ENCODE peak calls at places on chromosomes 1 and 21, in nine cellular contexts. One of them, this sample, is unnamed.

GRCh38 chr1:21434394-21434793 is 5.5 kb upstream of the NBPF3 start:
- DNase-seq in HS-5: no peak
- DNase-seq in ELR: no peak
- DNase-seq in GOT3: no peak
- DNase-seq in esophagus muscularis mucosa: no peak
- DNase-seq in T-helper 9 cell: no peak
- DNase-seq in hepatic stellate cell: no peak
- DNase-seq in T-helper 1 cell: no peak
- DNase-seq in naive thymus-derived CD4-positive, alpha-beta T cell: no peak
- DNase-seq in this sample: no peak

GRCh38 chr1:44723496-44724407 is 7.2 kb downstream of the RNU5D-1 start:
- DNase-seq in GOT3: no peak
- DNase-seq in ELR: no peak
- DNase-seq in HS-5: no peak
- DNase-seq in esophagus muscularis mucosa: no peak
- DNase-seq in T-helper 1 cell: no peak
- DNase-seq in naive thymus-derived CD4-positive, alpha-beta T cell: no peak
- DNase-seq in hepatic stellate cell: no peak
- DNase-seq in T-helper 9 cell: no peak
- DNase-seq in this sample: no peak

GRCh38 chr1:63327417-63328139 is 5.2 kb downstream of the FOXD3 start:
- DNase-seq in ELR: peak; percentile 74
- DNase-seq in hepatic stellate cell: peak; percentile 75
- DNase-seq in GOT3: no peak
- DNase-seq in T-helper 9 cell: peak; percentile 17
- DNase-seq in naive thymus-derived CD4-positive, alpha-beta T cell: peak; percentile 17
- DNase-seq in esophagus muscularis mucosa: no peak
- DNase-seq in T-helper 1 cell: no peak
- DNase-seq in HS-5: no peak
- DNase-seq in this sample: no peak

GRCh38 chr1:202255343-202255742 is 61.7 kb downstream of the LGR6 start:
- DNase-seq in naive thymus-derived CD4-positive, alpha-beta T cell: no peak
- DNase-seq in ELR: peak; percentile 23
- DNase-seq in T-helper 9 cell: no peak
- DNase-seq in hepatic stellate cell: no peak
- DNase-seq in T-helper 1 cell: no peak
- DNase-seq in esophagus muscularis mucosa: no peak
- DNase-seq in HS-5: no peak
- DNase-seq in GOT3: no peak
- DNase-seq in this sample: no peak

GRCh38 chr1:225987491-225988316 is 11.4 kb downstream of the SDE2 start:
- DNase-seq in HS-5: no peak
- DNase-seq in T-helper 9 cell: no peak
- DNase-seq in GOT3: no peak
- DNase-seq in T-helper 1 cell: no peak
- DNase-seq in hepatic stellate cell: no peak
- DNase-seq in naive thymus-derived CD4-positive, alpha-beta T cell: peak; percentile 41
- DNase-seq in ELR: peak; percentile 66
- DNase-seq in esophagus muscularis mucosa: no peak
- DNase-seq in this sample: no peak

GRCh38 chr1:7247683-7248401 is 462.6 kb downstream of the CAMTA1 start:
- DNase-seq in T-helper 1 cell: no peak
- DNase-seq in hepatic stellate cell: no peak
- DNase-seq in ELR: no peak
- DNase-seq in T-helper 9 cell: no peak
- DNase-seq in naive thymus-derived CD4-positive, alpha-beta T cell: no peak
- DNase-seq in HS-5: no peak
- DNase-seq in esophagus muscularis mucosa: no peak
- DNase-seq in GOT3: no peak
- DNase-seq in this sample: no peak

GRCh38 chr1:119714583-119714982 is 2.8 kb downstream of the PHGDH start:
- DNase-seq in ELR: no peak
- DNase-seq in esophagus muscularis mucosa: peak; percentile 78
- DNase-seq in T-helper 1 cell: no peak
- DNase-seq in naive thymus-derived CD4-positive, alpha-beta T cell: no peak
- DNase-seq in HS-5: no peak
- DNase-seq in T-helper 9 cell: no peak
- DNase-seq in hepatic stellate cell: no peak
- DNase-seq in GOT3: no peak
- DNase-seq in this sample: no peak

GRCh38 chr1:100972185-100972584 is 53.4 kb downstream of the DPH5 start:
- DNase-seq in naive thymus-derived CD4-positive, alpha-beta T cell: no peak
- DNase-seq in ELR: peak; percentile 31
- DNase-seq in hepatic stellate cell: no peak
- DNase-seq in GOT3: no peak
- DNase-seq in T-helper 1 cell: no peak
- DNase-seq in T-helper 9 cell: no peak
- DNase-seq in esophagus muscularis mucosa: no peak
- DNase-seq in HS-5: no peak
- DNase-seq in this sample: no peak

GRCh38 chr21:42578034-42578433 is 64.4 kb downstream of the SLC37A1 start:
- DNase-seq in GOT3: no peak
- DNase-seq in T-helper 1 cell: no peak
- DNase-seq in HS-5: no peak
- DNase-seq in esophagus muscularis mucosa: no peak
- DNase-seq in naive thymus-derived CD4-positive, alpha-beta T cell: no peak
- DNase-seq in T-helper 9 cell: no peak
- DNase-seq in ELR: no peak
- DNase-seq in hepatic stellate cell: no peak
- DNase-seq in this sample: no peak

GRCh38 chr1:11046270-11046566 is 821 bp downstream of the MASP2 start:
- DNase-seq in T-helper 1 cell: no peak
- DNase-seq in ELR: no peak
- DNase-seq in naive thymus-derived CD4-positive, alpha-beta T cell: no peak
- DNase-seq in hepatic stellate cell: no peak
- DNase-seq in esophagus muscularis mucosa: no peak
- DNase-seq in T-helper 9 cell: no peak
- DNase-seq in GOT3: no peak
- DNase-seq in HS-5: no peak
- DNase-seq in this sample: no peak

GRCh38 chr1:160646711-160647328 is at the start of gene SLAMF1:
- DNase-seq in esophagus muscularis mucosa: peak; percentile 87
- DNase-seq in HS-5: no peak
- DNase-seq in ELR: no peak
- DNase-seq in T-helper 1 cell: no peak
- DNase-seq in hepatic stellate cell: no peak
- DNase-seq in T-helper 9 cell: no peak
- DNase-seq in naive thymus-derived CD4-positive, alpha-beta T cell: peak; percentile 52
- DNase-seq in GOT3: no peak
- DNase-seq in this sample: no peak

GRCh38 chr1:110390096-110390495 is 730 bp downstream of the SLC16A4 start:
- DNase-seq in naive thymus-derived CD4-positive, alpha-beta T cell: no peak
- DNase-seq in GOT3: no peak
- DNase-seq in T-helper 1 cell: no peak
- DNase-seq in T-helper 9 cell: no peak
- DNase-seq in esophagus muscularis mucosa: no peak
- DNase-seq in HS-5: no peak
- DNase-seq in hepatic stellate cell: peak; percentile 71
- DNase-seq in ELR: peak; percentile 84
- DNase-seq in this sample: no peak

GRCh38 chr1:7795406-7795805 is 11.3 kb downstream of the PER3 start:
- DNase-seq in ELR: no peak
- DNase-seq in T-helper 1 cell: no peak
- DNase-seq in T-helper 9 cell: no peak
- DNase-seq in esophagus muscularis mucosa: no peak
- DNase-seq in HS-5: no peak
- DNase-seq in hepatic stellate cell: no peak
- DNase-seq in GOT3: no peak
- DNase-seq in naive thymus-derived CD4-positive, alpha-beta T cell: no peak
- DNase-seq in this sample: no peak

GRCh38 chr1:116375884-116376733 is 3.1 kb downstream of the ATP1A1 start:
- DNase-seq in HS-5: peak; percentile 82
- DNase-seq in GOT3: no peak
- DNase-seq in esophagus muscularis mucosa: peak; percentile 95
- DNase-seq in T-helper 1 cell: no peak
- DNase-seq in T-helper 9 cell: no peak
- DNase-seq in ELR: peak; percentile 82
- DNase-seq in hepatic stellate cell: no peak
- DNase-seq in naive thymus-derived CD4-positive, alpha-beta T cell: peak; percentile 29
- DNase-seq in this sample: no peak

GRCh38 chr1:247528812-247529474 is 7.3 kb downstream of the OR2C3 start:
- DNase-seq in ELR: no peak
- DNase-seq in GOT3: no peak
- DNase-seq in esophagus muscularis mucosa: no peak
- DNase-seq in hepatic stellate cell: no peak
- DNase-seq in naive thymus-derived CD4-positive, alpha-beta T cell: no peak
- DNase-seq in HS-5: no peak
- DNase-seq in T-helper 9 cell: no peak
- DNase-seq in T-helper 1 cell: no peak
- DNase-seq in this sample: no peak

GRCh38 chr1:221781102-221781744 is 39.3 kb upstream of the DUSP10 start:
- DNase-seq in naive thymus-derived CD4-positive, alpha-beta T cell: no peak
- DNase-seq in T-helper 1 cell: no peak
- DNase-seq in GOT3: no peak
- DNase-seq in HS-5: no peak
- DNase-seq in esophagus muscularis mucosa: no peak
- DNase-seq in hepatic stellate cell: no peak
- DNase-seq in T-helper 9 cell: no peak
- DNase-seq in ELR: no peak
- DNase-seq in this sample: no peak

GRCh38 chr1:56509713-56510641 is 69.4 kb downstream of the PLPP3 start:
- DNase-seq in naive thymus-derived CD4-positive, alpha-beta T cell: no peak
- DNase-seq in GOT3: no peak
- DNase-seq in esophagus muscularis mucosa: no peak
- DNase-seq in ELR: no peak
- DNase-seq in hepatic stellate cell: no peak
- DNase-seq in T-helper 9 cell: no peak
- DNase-seq in HS-5: no peak
- DNase-seq in T-helper 1 cell: no peak
- DNase-seq in this sample: no peak

GRCh38 chr1:15323351-15323988 is 76.4 kb downstream of the FHAD1 start:
- DNase-seq in T-helper 1 cell: peak; percentile 54
- DNase-seq in ELR: peak; percentile 78
- DNase-seq in HS-5: peak; percentile 54
- DNase-seq in hepatic stellate cell: peak; percentile 76
- DNase-seq in esophagus muscularis mucosa: no peak
- DNase-seq in GOT3: no peak
- DNase-seq in naive thymus-derived CD4-positive, alpha-beta T cell: peak; percentile 51
- DNase-seq in T-helper 9 cell: peak; percentile 68
- DNase-seq in this sample: peak; percentile 59

GRCh38 chr1:57422271-57423134 is 1.4 kb downstream of the DAB1 start:
- DNase-seq in hepatic stellate cell: no peak
- DNase-seq in HS-5: no peak
- DNase-seq in T-helper 1 cell: no peak
- DNase-seq in esophagus muscularis mucosa: no peak
- DNase-seq in T-helper 9 cell: no peak
- DNase-seq in ELR: no peak
- DNase-seq in naive thymus-derived CD4-positive, alpha-beta T cell: no peak
- DNase-seq in GOT3: no peak
- DNase-seq in this sample: no peak

GRCh38 chr1:31241321-31241720 is 1.6 kb upstream of the NKAIN1 start:
- DNase-seq in T-helper 9 cell: no peak
- DNase-seq in esophagus muscularis mucosa: no peak
- DNase-seq in HS-5: no peak
- DNase-seq in naive thymus-derived CD4-positive, alpha-beta T cell: no peak
- DNase-seq in ELR: no peak
- DNase-seq in GOT3: no peak
- DNase-seq in hepatic stellate cell: no peak
- DNase-seq in T-helper 1 cell: no peak
- DNase-seq in this sample: no peak

GRCh38 chr1:93603581-93603980 is 78.1 kb downstream of the BCAR3 start:
- DNase-seq in T-helper 9 cell: no peak
- DNase-seq in HS-5: no peak
- DNase-seq in naive thymus-derived CD4-positive, alpha-beta T cell: no peak
- DNase-seq in ELR: no peak
- DNase-seq in GOT3: no peak
- DNase-seq in T-helper 1 cell: no peak
- DNase-seq in esophagus muscularis mucosa: no peak
- DNase-seq in hepatic stellate cell: no peak
- DNase-seq in this sample: no peak

GRCh38 chr1:178625695-178626094 is 99.3 kb upstream of the RALGPS2 start:
- DNase-seq in hepatic stellate cell: no peak
- DNase-seq in GOT3: no peak
- DNase-seq in HS-5: no peak
- DNase-seq in esophagus muscularis mucosa: no peak
- DNase-seq in naive thymus-derived CD4-positive, alpha-beta T cell: no peak
- DNase-seq in ELR: no peak
- DNase-seq in T-helper 9 cell: no peak
- DNase-seq in T-helper 1 cell: no peak
- DNase-seq in this sample: no peak

GRCh38 chr1:222950892-222951291 is 136.1 kb downstream of the DISP1 start:
- DNase-seq in T-helper 9 cell: no peak
- DNase-seq in esophagus muscularis mucosa: no peak
- DNase-seq in naive thymus-derived CD4-positive, alpha-beta T cell: no peak
- DNase-seq in GOT3: no peak
- DNase-seq in T-helper 1 cell: no peak
- DNase-seq in hepatic stellate cell: no peak
- DNase-seq in HS-5: no peak
- DNase-seq in ELR: no peak
- DNase-seq in this sample: no peak

GRCh38 chr1:145785481-145785880 is 38.4 kb downstream of the RNF115 start:
- DNase-seq in esophagus muscularis mucosa: no peak
- DNase-seq in HS-5: no peak
- DNase-seq in hepatic stellate cell: no peak
- DNase-seq in ELR: peak; percentile 6
- DNase-seq in naive thymus-derived CD4-positive, alpha-beta T cell: no peak
- DNase-seq in T-helper 9 cell: no peak
- DNase-seq in GOT3: no peak
- DNase-seq in T-helper 1 cell: no peak
- DNase-seq in this sample: no peak

GRCh38 chr1:7149080-7149838 is 364.0 kb downstream of the CAMTA1 start:
- DNase-seq in esophagus muscularis mucosa: no peak
- DNase-seq in ELR: no peak
- DNase-seq in hepatic stellate cell: peak; percentile 41
- DNase-seq in naive thymus-derived CD4-positive, alpha-beta T cell: no peak
- DNase-seq in T-helper 9 cell: no peak
- DNase-seq in HS-5: no peak
- DNase-seq in GOT3: no peak
- DNase-seq in T-helper 1 cell: no peak
- DNase-seq in this sample: no peak

GRCh38 chr1:206635983-206636354 is 633 bp downstream of the DYRK3 start:
- DNase-seq in GOT3: no peak
- DNase-seq in ELR: peak; percentile 51
- DNase-seq in HS-5: peak; percentile 11
- DNase-seq in hepatic stellate cell: no peak
- DNase-seq in T-helper 1 cell: no peak
- DNase-seq in T-helper 9 cell: no peak
- DNase-seq in esophagus muscularis mucosa: no peak
- DNase-seq in naive thymus-derived CD4-positive, alpha-beta T cell: no peak
- DNase-seq in this sample: no peak

GRCh38 chr21:35342440-35342839 is 293.3 kb upstream of the RUNX1 start:
- DNase-seq in ELR: no peak
- DNase-seq in hepatic stellate cell: no peak
- DNase-seq in T-helper 9 cell: no peak
- DNase-seq in esophagus muscularis mucosa: no peak
- DNase-seq in T-helper 1 cell: no peak
- DNase-seq in HS-5: no peak
- DNase-seq in naive thymus-derived CD4-positive, alpha-beta T cell: no peak
- DNase-seq in GOT3: no peak
- DNase-seq in this sample: no peak

GRCh38 chr1:229509576-229509975 is 1.4 kb upstream of the NUP133 start:
- DNase-seq in T-helper 1 cell: no peak
- DNase-seq in hepatic stellate cell: no peak
- DNase-seq in T-helper 9 cell: no peak
- DNase-seq in esophagus muscularis mucosa: no peak
- DNase-seq in HS-5: no peak
- DNase-seq in naive thymus-derived CD4-positive, alpha-beta T cell: no peak
- DNase-seq in GOT3: no peak
- DNase-seq in ELR: peak; percentile 26
- DNase-seq in this sample: no peak

GRCh38 chr1:226814751-226815496 is 55.5 kb upstream of the PSEN2 start:
- DNase-seq in ELR: peak; percentile 90
- DNase-seq in T-helper 9 cell: no peak
- DNase-seq in HS-5: peak; percentile 78
- DNase-seq in GOT3: no peak
- DNase-seq in naive thymus-derived CD4-positive, alpha-beta T cell: no peak
- DNase-seq in T-helper 1 cell: no peak
- DNase-seq in esophagus muscularis mucosa: peak; percentile 93
- DNase-seq in hepatic stellate cell: peak; percentile 51
- DNase-seq in this sample: no peak

GRCh38 chr21:42373181-42373907 is 7.0 kb upstream of the TFF1 start:
- DNase-seq in T-helper 9 cell: no peak
- DNase-seq in esophagus muscularis mucosa: no peak
- DNase-seq in ELR: no peak
- DNase-seq in GOT3: no peak
- DNase-seq in T-helper 1 cell: no peak
- DNase-seq in hepatic stellate cell: no peak
- DNase-seq in HS-5: no peak
- DNase-seq in naive thymus-derived CD4-positive, alpha-beta T cell: no peak
- DNase-seq in this sample: no peak

GRCh38 chr1:205229916-205230700 is 2.4 kb downstream of the TMCC2 start:
- DNase-seq in T-helper 9 cell: no peak
- DNase-seq in hepatic stellate cell: no peak
- DNase-seq in GOT3: no peak
- DNase-seq in esophagus muscularis mucosa: no peak
- DNase-seq in T-helper 1 cell: no peak
- DNase-seq in naive thymus-derived CD4-positive, alpha-beta T cell: no peak
- DNase-seq in ELR: no peak
- DNase-seq in HS-5: no peak
- DNase-seq in this sample: no peak